ENCODE peak calls at places on chromosomes 3 and 15, in eight cellular contexts. One of them, this sample, is unnamed.

GRCh38 chr3:135965506-135966348 is at the start of gene PPP2R3A:
- DNase-seq in mesendoderm: peak
- DNase-seq in CD8-positive, alpha-beta memory T cell: peak
- DNase-seq in adrenal gland: peak
- DNase-seq in tibial nerve: peak
- DNase-seq in transverse colon: peak
- DNase-seq in colonic mucosa: peak
- DNase-seq in SK-N-SH: peak
- DNase-seq in this sample: peak

GRCh38 chr15:50256188-50257041 is 9.1 kb downstream of the HDC start:
- DNase-seq in mesendoderm: no peak
- DNase-seq in CD8-positive, alpha-beta memory T cell: no peak
- DNase-seq in adrenal gland: no peak
- DNase-seq in tibial nerve: no peak
- DNase-seq in transverse colon: no peak
- DNase-seq in colonic mucosa: no peak
- DNase-seq in SK-N-SH: no peak
- DNase-seq in this sample: no peak

GRCh38 chr3:155252535-155252934 is 40.9 kb downstream of the STRIT1 start:
- DNase-seq in mesendoderm: no peak
- DNase-seq in CD8-positive, alpha-beta memory T cell: no peak
- DNase-seq in adrenal gland: no peak
- DNase-seq in tibial nerve: no peak
- DNase-seq in transverse colon: no peak
- DNase-seq in colonic mucosa: no peak
- DNase-seq in SK-N-SH: no peak
- DNase-seq in this sample: no peak

GRCh38 chr3:45100998-45101407 is 45.2 kb downstream of the CDCP1 start:
- DNase-seq in mesendoderm: no peak
- DNase-seq in CD8-positive, alpha-beta memory T cell: no peak
- DNase-seq in adrenal gland: no peak
- DNase-seq in tibial nerve: no peak
- DNase-seq in transverse colon: no peak
- DNase-seq in colonic mucosa: no peak
- DNase-seq in SK-N-SH: no peak
- DNase-seq in this sample: no peak

GRCh38 chr15:79430901-79431635 is 1.1 kb upstream of the MINAR1 start:
- DNase-seq in mesendoderm: peak
- DNase-seq in CD8-positive, alpha-beta memory T cell: no peak
- DNase-seq in adrenal gland: no peak
- DNase-seq in tibial nerve: no peak
- DNase-seq in transverse colon: no peak
- DNase-seq in colonic mucosa: no peak
- DNase-seq in SK-N-SH: no peak
- DNase-seq in this sample: no peak

GRCh38 chr3:172069473-172069872 is 30.1 kb downstream of the FNDC3B start:
- DNase-seq in mesendoderm: no peak
- DNase-seq in CD8-positive, alpha-beta memory T cell: no peak
- DNase-seq in adrenal gland: no peak
- DNase-seq in tibial nerve: no peak
- DNase-seq in transverse colon: no peak
- DNase-seq in colonic mucosa: no peak
- DNase-seq in SK-N-SH: no peak
- DNase-seq in this sample: no peak

GRCh38 chr3:193805448-193805847 is 212.4 kb downstream of the OPA1 start:
- DNase-seq in mesendoderm: no peak
- DNase-seq in CD8-positive, alpha-beta memory T cell: no peak
- DNase-seq in adrenal gland: peak
- DNase-seq in tibial nerve: peak
- DNase-seq in transverse colon: peak
- DNase-seq in colonic mucosa: peak
- DNase-seq in SK-N-SH: peak
- DNase-seq in this sample: no peak

GRCh38 chr3:14403636-14404395 is 1.4 kb downstream of the SLC6A6 start:
- DNase-seq in mesendoderm: no peak
- DNase-seq in CD8-positive, alpha-beta memory T cell: no peak
- DNase-seq in adrenal gland: peak
- DNase-seq in tibial nerve: no peak
- DNase-seq in transverse colon: peak
- DNase-seq in colonic mucosa: no peak
- DNase-seq in SK-N-SH: peak
- DNase-seq in this sample: no peak

GRCh38 chr3:194130807-194131589 is 5.0 kb upstream of the HES1 start:
- DNase-seq in mesendoderm: peak
- DNase-seq in CD8-positive, alpha-beta memory T cell: peak
- DNase-seq in adrenal gland: no peak
- DNase-seq in tibial nerve: no peak
- DNase-seq in transverse colon: peak
- DNase-seq in colonic mucosa: peak
- DNase-seq in SK-N-SH: no peak
- DNase-seq in this sample: peak

GRCh38 chr3:188948658-188949400 is 222.9 kb upstream of the TPRG1 start:
- DNase-seq in mesendoderm: peak
- DNase-seq in CD8-positive, alpha-beta memory T cell: no peak
- DNase-seq in adrenal gland: peak
- DNase-seq in tibial nerve: no peak
- DNase-seq in transverse colon: peak
- DNase-seq in colonic mucosa: no peak
- DNase-seq in SK-N-SH: no peak
- DNase-seq in this sample: no peak

GRCh38 chr3:188947401-188947982 is 224.3 kb upstream of the TPRG1 start:
- DNase-seq in mesendoderm: peak
- DNase-seq in CD8-positive, alpha-beta memory T cell: no peak
- DNase-seq in adrenal gland: peak
- DNase-seq in tibial nerve: peak
- DNase-seq in transverse colon: peak
- DNase-seq in colonic mucosa: peak
- DNase-seq in SK-N-SH: peak
- DNase-seq in this sample: no peak

GRCh38 chr3:188946351-188946750 is 225.4 kb upstream of the TPRG1 start:
- DNase-seq in mesendoderm: no peak
- DNase-seq in CD8-positive, alpha-beta memory T cell: no peak
- DNase-seq in adrenal gland: no peak
- DNase-seq in tibial nerve: no peak
- DNase-seq in transverse colon: no peak
- DNase-seq in colonic mucosa: no peak
- DNase-seq in SK-N-SH: no peak
- DNase-seq in this sample: no peak

GRCh38 chr3:188947983-188948657 is 223.7 kb upstream of the TPRG1 start:
- DNase-seq in mesendoderm: peak
- DNase-seq in CD8-positive, alpha-beta memory T cell: no peak
- DNase-seq in adrenal gland: peak
- DNase-seq in tibial nerve: peak
- DNase-seq in transverse colon: peak
- DNase-seq in colonic mucosa: peak
- DNase-seq in SK-N-SH: peak
- DNase-seq in this sample: no peak

DNA sequence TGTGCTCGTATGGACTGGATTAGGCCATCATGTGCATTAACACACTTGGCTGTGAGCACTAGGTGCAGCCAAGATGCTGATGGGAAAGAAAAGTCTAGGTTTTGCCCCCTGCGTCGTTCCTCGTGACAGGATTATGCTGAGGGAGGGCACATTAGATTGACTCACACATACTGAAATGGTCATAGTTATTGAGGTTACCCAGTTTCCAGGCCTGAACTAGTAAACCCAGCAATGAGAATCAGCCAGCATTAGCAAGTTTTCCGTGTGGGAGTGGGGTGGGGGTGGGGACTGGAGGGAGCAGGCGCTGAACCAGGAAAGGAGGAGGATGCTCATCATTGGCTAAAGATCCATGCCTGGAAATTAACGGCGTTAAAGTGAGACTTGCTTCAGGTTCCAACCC is 224.9 kb upstream of the TPRG1 start:
- DNase-seq in mesendoderm: no peak
- DNase-seq in CD8-positive, alpha-beta memory T cell: no peak
- DNase-seq in adrenal gland: no peak
- DNase-seq in tibial nerve: no peak
- DNase-seq in transverse colon: no peak
- DNase-seq in colonic mucosa: no peak
- DNase-seq in SK-N-SH: no peak
- DNase-seq in this sample: no peak
- H3K4me3 ChIP-seq in mesendoderm: no peak
- H3K4me3 ChIP-seq in CD8-positive, alpha-beta memory T cell: no peak
- H3K4me3 ChIP-seq in adrenal gland: no peak
- H3K4me3 ChIP-seq in tibial nerve: peak
- H3K4me3 ChIP-seq in transverse colon: peak
- H3K4me3 ChIP-seq in colonic mucosa: peak
- H3K4me3 ChIP-seq in SK-N-SH: peak
- H3K4me3 ChIP-seq in this sample: no peak

DNA sequence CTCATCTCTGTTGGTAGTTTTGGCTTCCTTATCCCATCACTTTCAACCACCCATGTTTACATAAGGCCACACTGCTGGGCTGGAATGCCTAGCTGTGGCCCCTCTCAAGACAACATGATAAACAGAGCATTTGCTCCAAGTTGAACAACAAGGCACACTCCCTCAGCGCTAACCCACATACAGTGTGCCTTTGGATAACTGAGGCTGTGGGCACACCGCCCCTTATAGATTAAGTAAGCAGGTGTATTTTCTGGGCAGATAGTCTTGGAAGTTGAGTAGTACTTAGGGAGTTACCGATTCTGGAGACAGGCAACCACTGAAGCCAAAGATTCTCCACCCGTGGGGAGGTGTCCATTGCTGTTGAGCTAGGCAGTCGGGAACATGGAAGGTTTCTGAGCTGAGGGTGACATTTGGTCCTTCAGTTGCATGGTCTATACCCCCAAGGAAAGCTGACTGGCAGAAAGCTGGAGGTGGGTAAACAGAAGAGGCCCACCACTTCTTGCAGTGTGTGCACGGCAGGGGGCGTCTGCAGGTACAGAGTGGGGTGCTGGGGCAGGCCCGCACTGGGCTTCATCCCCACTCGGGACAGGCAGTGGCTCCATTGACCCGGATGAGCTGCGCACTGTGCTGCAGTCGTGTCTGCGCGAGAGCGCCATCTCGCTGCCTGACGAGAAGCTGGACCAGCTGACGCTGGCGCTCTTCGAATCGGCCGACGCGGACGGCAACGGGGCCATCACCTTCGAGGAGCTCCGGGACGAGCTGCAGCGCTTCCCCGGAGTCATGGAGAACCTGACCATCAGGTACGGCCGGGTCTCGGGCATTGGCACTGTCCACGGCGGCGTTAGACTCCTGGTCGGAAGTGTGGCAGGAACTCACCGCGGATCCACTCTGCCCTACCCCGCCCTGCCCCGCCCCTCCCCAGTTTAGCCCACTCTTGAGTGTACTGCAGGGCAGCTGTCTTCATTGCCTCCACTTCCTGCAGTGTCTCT is 16.8 kb downstream of the NOX5 start:
- DNase-seq in mesendoderm: peak
- DNase-seq in CD8-positive, alpha-beta memory T cell: peak
- DNase-seq in adrenal gland: peak
- DNase-seq in tibial nerve: no peak
- DNase-seq in transverse colon: peak
- DNase-seq in colonic mucosa: peak
- DNase-seq in SK-N-SH: peak
- DNase-seq in this sample: no peak
- H3K4me3 ChIP-seq in mesendoderm: no peak
- H3K4me3 ChIP-seq in CD8-positive, alpha-beta memory T cell: no peak
- H3K4me3 ChIP-seq in adrenal gland: no peak
- H3K4me3 ChIP-seq in tibial nerve: no peak
- H3K4me3 ChIP-seq in transverse colon: peak
- H3K4me3 ChIP-seq in colonic mucosa: peak
- H3K4me3 ChIP-seq in SK-N-SH: peak
- H3K4me3 ChIP-seq in this sample: no peak

GRCh38 chr3:107242579-107242978 is 134.7 kb upstream of the CCDC54 start:
- DNase-seq in mesendoderm: no peak
- DNase-seq in CD8-positive, alpha-beta memory T cell: no peak
- DNase-seq in adrenal gland: no peak
- DNase-seq in tibial nerve: no peak
- DNase-seq in transverse colon: no peak
- DNase-seq in colonic mucosa: no peak
- DNase-seq in SK-N-SH: no peak
- DNase-seq in this sample: no peak
- H3K4me3 ChIP-seq in mesendoderm: no peak
- H3K4me3 ChIP-seq in CD8-positive, alpha-beta memory T cell: no peak
- H3K4me3 ChIP-seq in adrenal gland: no peak
- H3K4me3 ChIP-seq in tibial nerve: no peak
- H3K4me3 ChIP-seq in transverse colon: no peak
- H3K4me3 ChIP-seq in colonic mucosa: no peak
- H3K4me3 ChIP-seq in SK-N-SH: peak
- H3K4me3 ChIP-seq in this sample: no peak

GRCh38 chr3:66466606-66467270 is 34.1 kb downstream of the LRIG1 start:
- DNase-seq in mesendoderm: no peak
- DNase-seq in CD8-positive, alpha-beta memory T cell: no peak
- DNase-seq in adrenal gland: no peak
- DNase-seq in tibial nerve: no peak
- DNase-seq in transverse colon: no peak
- DNase-seq in colonic mucosa: no peak
- DNase-seq in SK-N-SH: no peak
- DNase-seq in this sample: no peak
- H3K4me3 ChIP-seq in mesendoderm: no peak
- H3K4me3 ChIP-seq in CD8-positive, alpha-beta memory T cell: no peak
- H3K4me3 ChIP-seq in adrenal gland: no peak
- H3K4me3 ChIP-seq in tibial nerve: no peak
- H3K4me3 ChIP-seq in transverse colon: no peak
- H3K4me3 ChIP-seq in colonic mucosa: no peak
- H3K4me3 ChIP-seq in SK-N-SH: no peak
- H3K4me3 ChIP-seq in this sample: no peak

GRCh38 chr3:88150771-88151170 is 1.0 kb downstream of the C3orf38 start:
- DNase-seq in mesendoderm: no peak
- DNase-seq in CD8-positive, alpha-beta memory T cell: no peak
- DNase-seq in adrenal gland: no peak
- DNase-seq in tibial nerve: no peak
- DNase-seq in transverse colon: no peak
- DNase-seq in colonic mucosa: no peak
- DNase-seq in SK-N-SH: no peak
- DNase-seq in this sample: no peak
- H3K4me3 ChIP-seq in mesendoderm: peak
- H3K4me3 ChIP-seq in CD8-positive, alpha-beta memory T cell: peak
- H3K4me3 ChIP-seq in adrenal gland: no peak
- H3K4me3 ChIP-seq in tibial nerve: peak
- H3K4me3 ChIP-seq in transverse colon: peak
- H3K4me3 ChIP-seq in colonic mucosa: peak
- H3K4me3 ChIP-seq in SK-N-SH: peak
- H3K4me3 ChIP-seq in this sample: peak

This sample was measured in Jurkat, Clone E6-1.